ENCODE peak calls at places on chromosomes 6 and 20, in seven cellular contexts. R is brain microvascular endothelial cell, H is endothelial cell, S is cardiac fibroblast, T is BJ, M is stomach, U is fibroblast of lung. K is an unnamed sample.

GRCh38 chr20:38731738-38732113 is 7.4 kb downstream of the SLC32A1 start:
- DNase-seq in R (no peak), T (no peak), H (no peak), M (no peak), U (no peak), S (no peak), K (no peak)

GRCh38 chr20:19789446-19789845 is 31.4 kb downstream of the RIN2 start:
- DNase-seq in T (no peak), H (no peak), S (peak; percentile 13), M (no peak), U (no peak), R (no peak), K (no peak)

GRCh38 chr20:38770970-38771369 is 22.7 kb downstream of the ACTR5 start:
- DNase-seq in T (no peak), R (no peak), H (no peak), M (no peak), U (no peak), S (no peak), K (no peak)

GRCh38 chr6:75751443-75751842 is 2.4 kb downstream of the MYO6 start:
- DNase-seq in H (no peak), U (peak; percentile 25), S (peak; percentile 48), M (no peak), T (no peak), R (peak; percentile 30), K (no peak)

GRCh38 chr20:41587523-41587922 is 30.7 kb downstream of the CHD6 start:
- DNase-seq in M (no peak), H (no peak), R (no peak), T (no peak), S (peak; percentile 12), U (peak; percentile 35), K (no peak)

GRCh38 chr20:20411382-20411781 is 43.5 kb downstream of the INSM1 start:
- DNase-seq in H (no peak), U (no peak), R (no peak), M (no peak), S (no peak), T (no peak), K (no peak)

GRCh38 chr6:11729083-11729482 is 49.5 kb downstream of the ADTRP start:
- DNase-seq in M (no peak), H (no peak), R (no peak), T (no peak), S (no peak), U (no peak), K (no peak)

GRCh38 chr6:157944983-157945931 is 36.4 kb upstream of the SYNJ2 start:
- DNase-seq in H (no peak), U (peak; percentile 78), T (no peak), R (peak; percentile 84), S (peak; percentile 19), M (no peak), K (no peak)

GRCh38 chr20:39773380-39774000 is 811.3 kb downstream of the DHX35 start:
- DNase-seq in M (no peak), T (no peak), U (peak; percentile 36), R (no peak), S (peak; percentile 8), H (no peak), K (peak; percentile 16)

GRCh38 chr20:62691485-62691884 is 17.2 kb upstream of the NTSR1 start:
- DNase-seq in T (no peak), M (no peak), R (no peak), H (no peak), U (no peak), S (no peak), K (no peak)

GRCh38 chr20:61936701-61937131 is 129.0 kb downstream of the TAF4 start:
- DNase-seq in R (no peak), U (no peak), M (no peak), T (no peak), H (no peak), S (no peak), K (no peak)

GRCh38 chr6:115914098-115914497 is 146.6 kb downstream of the FRK start:
- DNase-seq in H (no peak), U (no peak), R (no peak), M (no peak), T (no peak), S (no peak), K (peak; percentile 9)

GRCh38 chr6:55180258-55180657 is 5.9 kb downstream of the HCRTR2 start:
- DNase-seq in H (no peak), U (no peak), M (no peak), S (no peak), T (no peak), R (no peak), K (peak; percentile 1)

GRCh38 chr20:58075980-58076749 is 152.3 kb downstream of the ANKRD60 start:
- DNase-seq in U (peak; percentile 57), M (no peak), T (no peak), R (no peak), S (no peak), H (no peak), K (no peak)

GRCh38 chr20:45822863-45823262 is 4.2 kb downstream of the TNNC2 start:
- DNase-seq in U (no peak), S (peak; percentile 29), R (no peak), M (peak; percentile 54), H (no peak), T (no peak), K (no peak)

GRCh38 chr20:10324198-10324836 is 105.7 kb downstream of the SNAP25 start:
- DNase-seq in T (no peak), M (no peak), U (no peak), H (no peak), S (no peak), R (no peak), K (no peak)

GRCh38 chr6:102474041-102474807 is 1080.7 kb downstream of the GRIK2 start:
- DNase-seq in T (no peak), S (no peak), U (no peak), H (no peak), R (no peak), M (no peak), K (no peak)

GRCh38 chr20:43191946-43192847 is 2.5 kb upstream of the PTPRT start:
- DNase-seq in R (no peak), H (peak; percentile 23), S (no peak), U (no peak), T (no peak), M (no peak), K (peak; percentile 12)

GRCh38 chr20:8938532-8938931 is 130.4 kb upstream of the PLCB4 start:
- DNase-seq in S (no peak), T (no peak), U (no peak), H (no peak), M (no peak), R (no peak), K (no peak)

DNA sequence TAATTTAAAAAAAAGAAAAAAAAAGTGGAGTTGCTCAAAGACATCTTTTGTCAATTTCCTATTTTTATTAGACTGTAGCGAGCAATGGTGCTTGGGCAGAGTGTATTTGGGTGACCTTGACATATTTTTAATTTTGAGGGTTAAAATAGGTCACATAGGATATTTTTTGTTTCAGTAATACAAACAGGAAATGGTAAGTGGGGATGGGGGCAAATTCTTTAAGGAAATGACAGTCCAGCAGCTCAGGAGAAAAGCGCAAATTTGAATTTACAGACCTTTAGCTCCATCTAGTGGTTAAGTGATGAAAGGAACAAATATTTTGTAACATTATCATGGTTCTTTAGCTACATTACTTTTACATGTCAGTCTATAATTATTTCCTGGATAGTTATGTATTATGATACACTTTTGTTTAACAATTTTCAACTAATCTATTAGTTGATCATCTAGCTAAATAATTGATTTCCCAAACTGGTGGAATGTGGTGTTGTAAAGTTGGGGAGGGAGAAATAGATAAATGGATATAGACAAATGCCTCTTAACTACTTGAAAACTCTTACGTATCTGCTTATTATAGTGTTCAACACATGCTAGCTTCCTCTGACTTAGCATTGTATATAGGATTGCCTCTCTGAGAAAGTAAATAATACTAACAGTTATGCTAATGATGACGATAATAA is 10.0 kb downstream of the CITED2 start:
- DNase-seq in H (no peak), S (peak; percentile 74), T (no peak), M (no peak), R (no peak), U (peak; percentile 39), K (peak; percentile 53)
- TF ChIP-seq CTCF in H (peak; percentile 88), S (peak; percentile 40), T (peak; percentile 48), M (no peak), R (peak; percentile 40), U (peak; percentile 46), K (peak; percentile 66)

GRCh38 chr6:36893976-36894932 is 8.5 kb downstream of the C6orf89 start:
- DNase-seq in H (no peak), S (no peak), M (no peak), T (no peak), R (no peak), U (no peak), K (no peak)

GRCh38 chr6:36897629-36898028 is 11.9 kb downstream of the C6orf89 start:
- DNase-seq in R (no peak), M (no peak), T (no peak), U (no peak), S (no peak), H (peak; percentile 42), K (peak; percentile 25)
- TF ChIP-seq CTCF in R (peak; percentile 33), M (no peak), T (no peak), U (peak; percentile 14), S (no peak), H (peak; percentile 21), K (no peak)

GRCh38 chr6:93013054-93013453 is 406.3 kb downstream of the EPHA7 start:
- DNase-seq in T (no peak), M (no peak), H (no peak), S (no peak), U (no peak), R (no peak), K (no peak)

GRCh38 chr6:93017626-93018025 is 401.7 kb downstream of the EPHA7 start:
- DNase-seq in U (no peak), M (no peak), T (no peak), H (no peak), S (no peak), R (no peak), K (no peak)

GRCh38 chr6:93021235-93021909 is 398.0 kb downstream of the EPHA7 start:
- DNase-seq in S (no peak), U (no peak), H (no peak), T (no peak), R (no peak), M (no peak), K (no peak)

DNA sequence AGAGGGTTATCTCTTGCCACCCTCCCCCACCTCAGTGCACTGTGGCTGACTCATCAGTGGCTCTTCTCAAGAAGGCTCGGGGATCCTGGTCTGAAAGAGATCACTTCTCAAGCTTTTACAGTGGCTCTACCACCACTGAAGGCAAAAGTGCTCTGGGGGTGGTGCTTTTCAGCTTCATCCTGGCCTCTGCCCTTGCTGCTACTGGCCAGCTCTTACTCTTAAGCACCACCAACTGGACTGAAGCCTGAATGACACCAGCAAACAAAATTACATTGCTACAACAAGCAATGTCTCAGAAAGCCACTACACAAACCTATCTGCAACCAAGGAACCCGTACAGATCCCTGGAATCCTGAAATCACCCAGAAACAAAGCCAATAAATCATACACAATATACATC is 402.1 kb downstream of the EPHA7 start:
- DNase-seq in T (no peak), H (no peak), S (no peak), R (no peak), M (no peak), U (no peak), K (no peak)
- TF ChIP-seq CTCF in T (no peak), H (no peak), S (no peak), R (peak; percentile 53), M (no peak), U (no peak), K (no peak)

DNA sequence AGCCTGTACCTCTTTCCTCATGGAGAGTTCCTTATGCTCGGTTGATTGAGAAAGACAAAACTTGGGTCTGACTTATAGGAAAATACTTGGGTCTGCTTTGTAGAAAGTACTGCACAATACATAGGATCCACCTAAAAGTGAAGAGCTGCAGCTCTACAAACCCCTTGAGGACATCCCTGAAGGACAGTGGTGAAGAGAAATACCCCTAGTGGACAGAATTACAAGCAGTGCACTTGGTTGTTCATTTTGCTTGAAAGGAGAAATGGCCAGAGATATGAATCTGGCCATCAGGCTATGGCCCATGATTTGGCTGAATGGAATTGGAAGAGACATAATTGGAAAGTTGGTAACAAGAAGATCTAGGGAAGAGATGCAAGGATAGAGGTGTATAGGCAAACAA is 8.3 kb downstream of the CD24 start:
- DNase-seq in U (no peak), R (no peak), S (no peak), H (no peak), T (no peak), M (no peak), K (no peak)
- TF ChIP-seq CTCF in U (no peak), R (peak; percentile 9), S (no peak), H (no peak), T (no peak), M (no peak), K (no peak)

K was measured in MCF 10A.